ENCODE peak calls at places on chromosomes 6 and 20, in four cellular contexts. One of them, this sample, is unnamed.

GRCh38 chr6:43811101-43812099 is 41.4 kb downstream of the VEGFA start:
- DNase-seq in K562: no peak
- DNase-seq in GM12878: no peak
- DNase-seq in HepG2: no peak
- DNase-seq in this sample: no peak

GRCh38 chr6:128836761-128837160 is 46.2 kb upstream of the LAMA2 start:
- DNase-seq in K562: no peak
- DNase-seq in GM12878: no peak
- DNase-seq in HepG2: no peak
- DNase-seq in this sample: no peak

GRCh38 chr20:45968801-45969711 is 2.9 kb downstream of the ZNF335 start:
- DNase-seq in GM12878: no peak
- DNase-seq in HepG2: no peak
- DNase-seq in K562: no peak
- DNase-seq in this sample: no peak

GRCh38 chr6:72950114-72950860 is 275.0 kb downstream of the KHDC1L start:
- DNase-seq in K562: no peak
- DNase-seq in GM12878: no peak
- DNase-seq in HepG2: peak; percentile 31
- DNase-seq in this sample: no peak

GRCh38 chr6:7697432-7697819 is 28.5 kb upstream of the BMP6 start:
- DNase-seq in GM12878: no peak
- DNase-seq in K562: no peak
- DNase-seq in HepG2: no peak
- DNase-seq in this sample: no peak

GRCh38 chr6:6591778-6592388 is 3.4 kb downstream of the LY86 start:
- DNase-seq in GM12878: peak; percentile 77
- DNase-seq in K562: no peak
- DNase-seq in HepG2: no peak
- DNase-seq in this sample: no peak

GRCh38 chr6:80454197-80454596 is 347.7 kb downstream of the BCKDHB start:
- DNase-seq in K562: no peak
- DNase-seq in HepG2: no peak
- DNase-seq in GM12878: peak; percentile 27
- DNase-seq in this sample: no peak

GRCh38 chr6:161434921-161435411 is 161.1 kb upstream of the AGPAT4 start:
- DNase-seq in GM12878: no peak
- DNase-seq in K562: no peak
- DNase-seq in HepG2: no peak
- DNase-seq in this sample: no peak

GRCh38 chr20:1900321-1900791 is 5.1 kb downstream of the SIRPA start:
- DNase-seq in K562: peak; percentile 36
- DNase-seq in GM12878: no peak
- DNase-seq in HepG2: peak; percentile 89
- DNase-seq in this sample: peak; percentile 74

GRCh38 chr20:23446505-23446904 is 6.2 kb downstream of the CST11 start:
- DNase-seq in K562: peak; percentile 41
- DNase-seq in GM12878: peak; percentile 11
- DNase-seq in HepG2: peak; percentile 82
- DNase-seq in this sample: peak; percentile 85

GRCh38 chr20:52975024-52975732 is 3.0 kb downstream of the TSHZ2 start:
- DNase-seq in K562: no peak
- DNase-seq in GM12878: peak; percentile 15
- DNase-seq in HepG2: no peak
- DNase-seq in this sample: no peak

GRCh38 chr6:71043902-71044301 is 87.0 kb upstream of the B3GAT2 start:
- DNase-seq in GM12878: no peak
- DNase-seq in K562: no peak
- DNase-seq in HepG2: no peak
- DNase-seq in this sample: no peak

GRCh38 chr20:4329232-4329631 is 313.9 kb upstream of the RNF24 start:
- DNase-seq in GM12878: no peak
- DNase-seq in HepG2: no peak
- DNase-seq in K562: no peak
- DNase-seq in this sample: no peak

GRCh38 chr20:326645-327031 is 1.3 kb downstream of the SOX12 start:
- DNase-seq in GM12878: no peak
- DNase-seq in K562: no peak
- DNase-seq in HepG2: no peak
- DNase-seq in this sample: no peak

GRCh38 chr6:151614630-151615029 is 120.8 kb downstream of the CCDC170 start:
- DNase-seq in HepG2: no peak
- DNase-seq in GM12878: no peak
- DNase-seq in K562: no peak
- DNase-seq in this sample: no peak

GRCh38 chr6:35686873-35687557 is 1.7 kb downstream of the FKBP5 start:
- DNase-seq in K562: no peak
- DNase-seq in GM12878: no peak
- DNase-seq in HepG2: no peak
- DNase-seq in this sample: no peak

GRCh38 chr20:57384486-57384885 is 6.7 kb upstream of the RBM38 start:
- DNase-seq in HepG2: no peak
- DNase-seq in K562: no peak
- DNase-seq in GM12878: no peak
- DNase-seq in this sample: no peak

GRCh38 chr6:170081556-170081955 is 209.3 kb downstream of the DLL1 start:
- DNase-seq in K562: no peak
- DNase-seq in HepG2: no peak
- DNase-seq in GM12878: no peak
- DNase-seq in this sample: no peak

GRCh38 chr6:134550604-134551003 is 232.7 kb upstream of the SGK1 start:
- DNase-seq in HepG2: no peak
- DNase-seq in GM12878: no peak
- DNase-seq in K562: no peak
- DNase-seq in this sample: no peak

GRCh38 chr6:128599036-128599435 is 78.6 kb upstream of the PTPRK start:
- DNase-seq in GM12878: no peak
- DNase-seq in HepG2: no peak
- DNase-seq in K562: no peak
- DNase-seq in this sample: no peak

DNA sequence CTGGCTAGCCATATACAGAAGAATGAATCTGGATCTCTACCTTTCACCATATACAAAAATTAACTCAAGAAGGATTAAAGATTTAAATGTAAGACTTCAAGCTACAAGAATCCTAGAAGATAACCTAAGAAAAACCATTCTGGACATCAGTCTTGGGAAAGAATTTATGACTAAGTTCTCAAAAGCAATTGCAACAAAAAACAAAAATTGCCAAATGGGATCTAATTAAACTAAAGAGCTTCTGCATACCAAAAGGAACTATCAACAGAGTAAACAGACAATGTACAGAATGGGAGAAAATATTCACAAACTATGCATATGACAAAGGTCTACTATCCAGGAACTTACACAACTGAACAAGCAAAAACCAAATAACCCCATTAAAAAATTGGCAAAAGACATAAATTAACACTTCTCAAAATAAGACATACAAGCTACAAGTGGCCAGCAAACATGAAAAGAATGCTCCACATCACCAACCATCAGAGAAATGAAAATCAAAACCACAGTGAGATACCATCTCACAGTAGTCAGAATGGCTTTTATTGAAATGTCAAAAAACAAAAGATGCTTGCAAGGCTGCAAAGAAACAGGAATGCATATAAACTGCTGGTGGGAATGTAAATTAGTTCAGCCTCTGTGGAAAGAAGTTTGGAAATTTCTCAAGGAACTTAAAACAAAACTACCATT is 66.8 kb upstream of the RSPO3 start:
- DNase-seq in GM12878: no peak
- DNase-seq in HepG2: no peak
- DNase-seq in K562: no peak
- DNase-seq in this sample: no peak
- TF ChIP-seq TCF7 in GM12878: no peak
- TF ChIP-seq TCF7 in HepG2: no peak
- TF ChIP-seq TCF7 in K562: no peak
- TF ChIP-seq TCF7 in this sample: no peak

GRCh38 chr6:58198301-58198700 is 880.9 kb downstream of the PRIM2 start:
- DNase-seq in HepG2: no peak
- DNase-seq in GM12878: no peak
- DNase-seq in K562: no peak
- DNase-seq in this sample: no peak
- TF ChIP-seq NR2C2 in HepG2: no peak
- TF ChIP-seq NR2C2 in GM12878: no peak
- TF ChIP-seq NR2C2 in K562: no peak
- TF ChIP-seq NR2C2 in this sample: no peak

GRCh38 chr20:60038400-60038799 is 80.2 kb downstream of the CDH26 start:
- DNase-seq in HepG2: no peak
- DNase-seq in GM12878: no peak
- DNase-seq in K562: no peak
- DNase-seq in this sample: no peak
- TF ChIP-seq TCF7 in HepG2: no peak
- TF ChIP-seq TCF7 in GM12878: no peak
- TF ChIP-seq TCF7 in K562: no peak
- TF ChIP-seq TCF7 in this sample: no peak

GRCh38 chr6:32190946-32191677 is 1.1 kb upstream of the PBX2 start:
- DNase-seq in GM12878: no peak
- DNase-seq in K562: no peak
- DNase-seq in HepG2: no peak
- DNase-seq in this sample: no peak
- TF ChIP-seq NR2C2 in GM12878: no peak
- TF ChIP-seq NR2C2 in K562: no peak
- TF ChIP-seq NR2C2 in HepG2: no peak
- TF ChIP-seq NR2C2 in this sample: no peak

GRCh38 chr20:43680976-43681375 is 14.1 kb downstream of the MYBL2 start:
- DNase-seq in HepG2: no peak
- DNase-seq in K562: no peak
- DNase-seq in GM12878: no peak
- DNase-seq in this sample: no peak
- TF ChIP-seq TCF7 in HepG2: no peak
- TF ChIP-seq TCF7 in K562: no peak
- TF ChIP-seq TCF7 in GM12878: no peak
- TF ChIP-seq TCF7 in this sample: no peak

DNA sequence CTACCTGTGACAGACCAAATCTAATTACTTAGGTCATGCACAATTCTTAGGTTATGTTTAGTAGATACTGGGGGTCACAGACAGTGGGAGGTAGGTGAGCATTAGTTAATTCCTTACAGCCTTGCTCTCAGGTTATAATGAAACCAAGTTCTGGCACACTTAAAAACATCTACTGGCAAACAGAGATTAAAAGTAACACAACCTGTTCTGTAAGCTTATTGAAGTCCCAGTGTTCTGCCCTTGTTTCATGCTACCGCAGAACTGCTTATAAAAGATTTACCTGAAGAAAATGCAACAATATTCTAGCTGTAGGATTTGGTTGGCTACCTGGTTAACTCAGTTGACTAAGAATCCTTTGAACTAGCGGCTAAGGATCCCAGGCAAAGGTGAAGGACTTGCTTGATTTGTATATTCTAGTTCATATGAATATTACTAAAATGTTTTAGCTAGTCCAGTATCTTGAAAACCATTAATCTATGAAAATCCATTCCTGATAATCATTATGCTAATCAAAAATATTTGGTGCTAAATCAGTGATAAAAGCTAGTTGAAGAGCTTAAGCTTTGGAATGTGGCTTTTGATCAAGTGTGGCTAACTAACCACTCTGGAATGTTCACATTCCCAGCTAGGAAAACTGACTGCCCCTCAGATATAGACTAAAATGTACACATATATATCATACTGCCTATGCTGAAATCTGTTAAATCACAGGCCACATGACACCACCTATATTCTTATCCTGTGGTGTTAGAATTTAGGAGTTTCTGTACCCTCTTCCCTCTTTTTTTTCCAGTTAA is 7.2 kb downstream of the PEX3 start:
- DNase-seq in K562: no peak
- DNase-seq in HepG2: peak; percentile 35
- DNase-seq in GM12878: no peak
- DNase-seq in this sample: no peak
- TF ChIP-seq NR2C2 in K562: no peak
- TF ChIP-seq NR2C2 in HepG2: no peak
- TF ChIP-seq NR2C2 in GM12878: no peak
- TF ChIP-seq NR2C2 in this sample: no peak

GRCh38 chr6:168368971-168369370 is 49.4 kb upstream of the DACT2 start:
- DNase-seq in GM12878: no peak
- DNase-seq in HepG2: no peak
- DNase-seq in K562: no peak
- DNase-seq in this sample: no peak
- TF ChIP-seq TCF7 in GM12878: no peak
- TF ChIP-seq TCF7 in HepG2: no peak
- TF ChIP-seq TCF7 in K562: no peak
- TF ChIP-seq TCF7 in this sample: no peak

GRCh38 chr20:49770634-49771033 is 42.0 kb upstream of the SLC9A8 start:
- DNase-seq in GM12878: no peak
- DNase-seq in K562: no peak
- DNase-seq in HepG2: no peak
- DNase-seq in this sample: no peak

GRCh38 chr20:49769125-49769581 is 43.5 kb upstream of the SLC9A8 start:
- DNase-seq in K562: no peak
- DNase-seq in HepG2: no peak
- DNase-seq in GM12878: no peak
- DNase-seq in this sample: no peak

GRCh38 chr20:49766979-49767419 is 45.6 kb upstream of the SLC9A8 start:
- DNase-seq in GM12878: no peak
- DNase-seq in K562: no peak
- DNase-seq in HepG2: no peak
- DNase-seq in this sample: no peak

GRCh38 chr20:49765846-49766541 is 46.6 kb upstream of the SLC9A8 start:
- DNase-seq in HepG2: no peak
- DNase-seq in K562: no peak
- DNase-seq in GM12878: no peak
- DNase-seq in this sample: no peak

DNA sequence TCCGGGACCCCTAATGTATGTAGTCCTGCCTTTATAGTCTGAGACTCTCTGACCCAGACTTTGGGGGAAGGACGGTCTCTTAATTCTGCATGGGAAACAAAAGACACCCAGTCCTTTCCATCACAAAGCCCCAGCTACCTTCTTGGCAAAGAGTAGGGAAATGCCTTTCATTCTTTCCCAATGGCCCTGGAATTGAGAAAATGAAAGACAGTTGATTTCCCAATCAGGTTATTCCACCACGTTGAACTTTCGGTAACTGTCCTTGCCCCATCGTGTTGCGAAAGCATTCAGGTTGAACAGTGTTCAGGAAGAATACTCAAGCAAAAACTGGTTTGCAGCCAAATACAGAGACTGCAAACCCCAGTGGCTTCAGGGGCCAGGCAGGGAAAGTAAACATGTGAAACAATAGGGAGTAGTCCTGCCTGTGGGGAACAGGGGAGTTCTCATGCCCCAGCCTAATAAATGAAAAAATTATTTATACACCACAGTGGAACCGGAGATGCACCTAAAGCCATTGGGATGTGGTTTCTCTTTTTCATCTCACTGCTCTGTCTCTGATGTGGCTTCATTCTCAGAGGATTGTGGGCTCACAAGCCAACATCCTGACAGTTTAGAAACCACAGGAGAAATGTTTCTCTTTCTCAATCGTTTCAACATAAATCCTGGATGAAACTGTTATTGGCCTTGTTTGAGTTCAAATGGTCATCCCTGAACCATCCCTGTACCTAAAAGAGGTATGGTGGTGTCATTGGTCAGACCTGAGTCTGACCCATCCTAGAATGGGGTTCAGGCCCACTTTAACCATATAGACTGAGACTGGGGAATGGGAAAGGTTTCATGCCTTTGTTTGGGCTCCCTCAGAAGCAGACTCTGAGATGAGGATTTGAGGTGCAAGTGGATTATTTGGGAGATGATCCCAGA is 44.2 kb upstream of the SLC9A8 start:
- DNase-seq in HepG2: peak; percentile 100
- DNase-seq in K562: no peak
- DNase-seq in GM12878: peak; percentile 31
- DNase-seq in this sample: peak; percentile 34
- TF ChIP-seq NR2C2 in HepG2: peak; percentile 94
- TF ChIP-seq NR2C2 in K562: no peak
- TF ChIP-seq NR2C2 in GM12878: no peak
- TF ChIP-seq NR2C2 in this sample: no peak

This sample was measured in WTC11.